ENCODE peak calls at places on chromosomes 16 and 17, in four cellular contexts. One of them, this sample, is unnamed.

GRCh38 chr17:60908324-60908723 is 230.7 kb downstream of the BCAS3 start:
- DNase-seq in kidney: no peak
- DNase-seq in gastrocnemius medialis: no peak
- DNase-seq in WTC11: no peak
- DNase-seq in this sample: no peak

GRCh38 chr17:81035389-81036127 is 607 bp downstream of the BAIAP2 start:
- DNase-seq in kidney: peak; percentile 80
- DNase-seq in WTC11: no peak
- DNase-seq in gastrocnemius medialis: no peak
- DNase-seq in this sample: no peak

GRCh38 chr17:4833941-4834501 is 881 bp downstream of the MINK1 start:
- DNase-seq in gastrocnemius medialis: no peak
- DNase-seq in kidney: peak; percentile 71
- DNase-seq in WTC11: no peak
- DNase-seq in this sample: no peak

GRCh38 chr17:8798176-8799000 is 777 bp downstream of the MFSD6L start:
- DNase-seq in gastrocnemius medialis: no peak
- DNase-seq in kidney: no peak
- DNase-seq in WTC11: no peak
- DNase-seq in this sample: no peak

GRCh38 chr17:57574040-57574513 is 171.0 kb downstream of the CCDC182 start:
- DNase-seq in gastrocnemius medialis: no peak
- DNase-seq in WTC11: no peak
- DNase-seq in kidney: no peak
- DNase-seq in this sample: no peak

GRCh38 chr16:81035975-81036750 is 521 bp downstream of the ATMIN start:
- DNase-seq in kidney: peak; percentile 84
- DNase-seq in gastrocnemius medialis: no peak
- DNase-seq in WTC11: peak; percentile 54
- DNase-seq in this sample: peak; percentile 57

GRCh38 chr16:3358884-3359283 is 3.2 kb downstream of the OR2C1 start:
- DNase-seq in kidney: no peak
- DNase-seq in gastrocnemius medialis: no peak
- DNase-seq in WTC11: no peak
- DNase-seq in this sample: no peak

GRCh38 chr17:29625037-29625750 is 2.5 kb upstream of the CORO6 start:
- DNase-seq in WTC11: no peak
- DNase-seq in gastrocnemius medialis: no peak
- DNase-seq in kidney: no peak
- DNase-seq in this sample: no peak

GRCh38 chr16:73713817-73714495 is 582.7 kb upstream of the PSMD7 start:
- DNase-seq in WTC11: peak; percentile 69
- DNase-seq in gastrocnemius medialis: no peak
- DNase-seq in kidney: no peak
- DNase-seq in this sample: peak; percentile 51
- TF ChIP-seq CTCF in WTC11: peak; percentile 56
- TF ChIP-seq CTCF in gastrocnemius medialis: no peak
- TF ChIP-seq CTCF in kidney: peak; percentile 9
- TF ChIP-seq CTCF in this sample: peak; percentile 51

GRCh38 chr17:73231841-73232586 is 29.7 kb downstream of the CPSF4L start:
- DNase-seq in WTC11: peak; percentile 97
- DNase-seq in gastrocnemius medialis: peak; percentile 94
- DNase-seq in kidney: peak; percentile 98
- DNase-seq in this sample: peak; percentile 98
- TF ChIP-seq CTCF in WTC11: no peak
- TF ChIP-seq CTCF in gastrocnemius medialis: peak; percentile 62
- TF ChIP-seq CTCF in kidney: no peak
- TF ChIP-seq CTCF in this sample: peak; percentile 36

DNA sequence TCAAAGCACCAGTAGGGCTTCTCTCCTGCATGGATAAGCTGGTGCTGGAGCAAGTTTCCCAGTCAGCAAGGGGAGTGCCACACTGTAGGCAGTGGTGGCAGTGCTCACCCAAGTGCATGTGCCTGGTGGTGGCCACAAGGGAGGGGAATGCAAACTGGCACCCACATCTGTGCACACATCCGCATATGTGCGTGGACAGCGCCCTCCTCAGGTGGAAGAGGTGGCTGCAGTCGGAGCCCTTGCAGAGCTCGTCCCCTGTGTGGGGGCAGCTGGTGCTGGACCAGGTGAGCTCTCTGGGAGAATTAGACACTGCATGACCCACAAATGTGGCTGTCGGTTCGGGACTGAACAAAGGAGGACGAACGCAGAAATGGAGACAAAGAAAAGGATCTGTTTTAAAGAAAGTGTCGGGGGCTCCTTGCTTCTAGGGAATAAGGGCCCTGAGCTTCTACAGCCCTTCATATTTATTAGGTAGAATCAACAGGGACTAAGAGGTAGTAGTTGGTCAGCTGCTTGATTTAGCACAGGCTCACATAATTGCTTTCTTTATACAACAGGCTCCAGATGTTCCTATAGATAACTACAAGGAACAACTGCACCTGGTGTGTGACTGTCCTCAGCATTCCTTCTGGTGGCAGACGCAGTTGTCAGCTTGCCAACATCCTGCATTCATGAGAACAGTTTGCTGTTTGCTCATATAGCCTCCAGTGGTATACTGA is 5.3 kb upstream of the ZNF689 start:
- DNase-seq in WTC11: peak; percentile 98
- DNase-seq in kidney: no peak
- DNase-seq in gastrocnemius medialis: no peak
- DNase-seq in this sample: peak; percentile 78
- TF ChIP-seq CTCF in WTC11: peak; percentile 99
- TF ChIP-seq CTCF in kidney: no peak
- TF ChIP-seq CTCF in gastrocnemius medialis: peak; percentile 32
- TF ChIP-seq CTCF in this sample: peak; percentile 82

DNA sequence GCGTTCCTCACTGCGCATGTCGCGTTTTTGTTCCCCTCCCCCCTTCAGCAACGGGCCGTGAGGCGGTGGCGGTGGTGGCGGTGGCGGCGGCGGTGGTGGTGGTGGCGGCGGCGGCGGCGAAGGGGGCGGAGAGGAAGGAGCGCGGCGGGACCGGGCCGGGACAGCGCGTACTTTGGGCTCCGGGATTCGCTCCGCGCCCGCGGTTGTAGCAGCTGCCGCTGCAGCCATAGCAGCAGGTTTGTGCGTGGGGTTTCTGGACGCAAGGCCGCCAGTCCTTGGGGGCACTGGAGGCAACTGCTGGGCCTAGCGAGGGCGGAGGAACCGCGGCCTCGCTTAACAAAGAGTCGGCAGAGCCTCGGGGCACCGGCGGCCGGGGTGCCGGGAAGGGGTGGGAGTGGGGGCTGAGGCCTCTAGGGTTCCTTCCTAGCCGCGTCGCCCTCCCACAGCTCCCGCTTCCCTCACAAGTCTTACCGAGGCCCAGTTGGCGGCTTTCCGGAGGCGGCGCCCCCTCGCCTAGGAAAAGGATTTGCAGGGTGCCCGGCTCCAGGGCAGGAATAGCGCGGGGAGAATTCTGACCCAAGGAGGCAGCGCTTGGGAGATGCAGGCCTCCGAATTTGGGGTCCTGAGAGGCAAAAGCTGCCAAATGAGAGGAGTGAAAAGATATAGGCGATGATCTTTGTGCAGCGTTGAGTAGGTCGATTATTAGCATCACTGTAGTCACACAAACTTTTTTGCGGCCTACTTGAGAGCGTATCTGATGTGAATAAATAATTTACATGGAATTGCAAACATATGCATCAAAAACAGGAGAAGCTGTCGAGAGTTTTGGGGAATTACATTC is at the start of gene DDX42:
- DNase-seq in WTC11: peak; percentile 91
- DNase-seq in gastrocnemius medialis: peak; percentile 4
- DNase-seq in kidney: peak; percentile 97
- DNase-seq in this sample: peak; percentile 92
- TF ChIP-seq CTCF in WTC11: no peak
- TF ChIP-seq CTCF in gastrocnemius medialis: no peak
- TF ChIP-seq CTCF in kidney: peak; percentile 8
- TF ChIP-seq CTCF in this sample: no peak

GRCh38 chr16:85362443-85362842 is 250.2 kb upstream of the CIBAR2 start:
- DNase-seq in WTC11: no peak
- DNase-seq in gastrocnemius medialis: no peak
- DNase-seq in kidney: no peak
- DNase-seq in this sample: no peak

GRCh38 chr16:85365120-85365519 is 248.0 kb upstream of the GSE1 start:
- DNase-seq in kidney: no peak
- DNase-seq in WTC11: no peak
- DNase-seq in gastrocnemius medialis: no peak
- DNase-seq in this sample: no peak

GRCh38 chr16:85364323-85365040 is 248.6 kb upstream of the GSE1 start:
- DNase-seq in WTC11: no peak
- DNase-seq in gastrocnemius medialis: no peak
- DNase-seq in kidney: no peak
- DNase-seq in this sample: no peak

GRCh38 chr16:85363881-85364280 is 249.2 kb upstream of the GSE1 start:
- DNase-seq in WTC11: no peak
- DNase-seq in gastrocnemius medialis: no peak
- DNase-seq in kidney: no peak
- DNase-seq in this sample: no peak

DNA sequence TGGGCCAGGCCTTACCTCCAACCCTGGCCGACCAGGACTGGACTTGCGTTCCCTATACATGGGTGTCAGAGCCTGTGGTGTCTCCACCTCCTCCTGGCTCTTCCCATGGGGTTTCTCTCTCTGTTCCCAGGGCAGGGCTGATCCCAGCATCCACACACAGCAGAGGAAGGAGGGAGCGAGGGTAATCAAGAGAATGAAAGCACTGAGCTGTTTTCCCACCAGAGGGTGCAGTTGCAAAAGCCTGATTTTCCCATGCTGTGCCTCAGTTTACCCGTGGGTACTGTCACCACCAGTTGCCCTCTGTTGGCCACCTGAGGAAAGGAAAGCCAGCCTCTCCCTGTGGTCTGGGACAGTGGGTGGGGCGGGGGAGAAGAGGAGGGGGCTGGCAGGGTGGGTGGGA is 249.7 kb upstream of the GSE1 start:
- DNase-seq in kidney: no peak
- DNase-seq in gastrocnemius medialis: no peak
- DNase-seq in WTC11: no peak
- DNase-seq in this sample: no peak
- TF ChIP-seq CTCF in kidney: no peak
- TF ChIP-seq CTCF in gastrocnemius medialis: no peak
- TF ChIP-seq CTCF in WTC11: no peak
- TF ChIP-seq CTCF in this sample: no peak

DNA sequence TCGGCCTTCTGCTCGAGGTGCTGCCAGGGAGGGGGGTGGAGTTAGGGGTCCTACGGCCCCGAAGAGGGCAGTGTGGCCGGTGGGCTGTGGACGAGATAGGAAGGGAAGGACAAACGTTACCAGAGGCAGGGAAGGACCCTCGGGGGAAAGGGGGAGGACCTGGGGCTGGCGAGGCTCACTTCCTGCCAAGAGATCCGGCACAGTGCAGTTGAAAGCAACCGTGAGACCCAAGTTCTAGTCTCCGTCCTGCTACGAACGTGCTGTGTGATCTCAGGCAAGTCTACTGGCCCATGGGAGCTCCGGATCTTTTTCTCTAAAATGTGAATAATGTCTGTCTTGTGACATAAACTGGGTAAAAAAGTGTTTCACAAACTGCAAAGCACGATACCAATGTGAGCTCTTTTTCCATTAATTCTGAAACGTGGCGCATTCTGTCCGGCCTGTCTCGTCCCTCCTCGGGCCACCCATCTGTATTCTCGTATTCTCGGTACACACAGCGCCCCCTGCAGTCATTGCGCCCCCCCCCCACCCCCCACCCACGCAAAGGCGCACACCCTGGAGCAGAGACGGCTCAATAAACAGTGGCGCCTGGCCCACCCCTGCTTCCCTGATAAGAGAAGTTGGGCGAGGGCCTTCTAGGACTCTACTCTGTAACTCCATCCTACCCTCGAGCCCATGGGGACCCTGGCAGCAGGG is 8.8 kb downstream of the CYGB start:
- DNase-seq in gastrocnemius medialis: no peak
- DNase-seq in WTC11: no peak
- DNase-seq in kidney: peak; percentile 81
- DNase-seq in this sample: no peak
- TF ChIP-seq CTCF in gastrocnemius medialis: no peak
- TF ChIP-seq CTCF in WTC11: no peak
- TF ChIP-seq CTCF in kidney: no peak
- TF ChIP-seq CTCF in this sample: no peak